ENCODE peak calls at places on chromosome 6, in ten cellular contexts. Q, F, T, J, I, V, C, K, B and U are unnamed samples.

GRCh38 chr6:7261030-7261841 is 51.8 kb downstream of the SSR1 start:
- DNase-seq in Q (peak; percentile 60), J (peak; percentile 78), F (peak; percentile 66), B (peak; percentile 92), V (peak; percentile 93), K (peak; percentile 96), T (peak; percentile 93), I (peak; percentile 91), C (peak; percentile 93), U (no peak)

GRCh38 chr6:39411465-39411864 is 89.0 kb upstream of the KCNK16 start:
- DNase-seq in K (no peak), T (no peak), C (no peak), Q (peak; percentile 38), F (no peak), J (no peak), V (no peak), B (no peak), I (no peak), U (no peak)

GRCh38 chr6:113995632-113996031 is 24.7 kb upstream of the HDAC2 start:
- DNase-seq in K (no peak), B (peak; percentile 48), I (no peak), C (peak; percentile 48), F (peak; percentile 12), T (no peak), J (peak; percentile 85), V (peak; percentile 93), Q (peak; percentile 89), U (no peak)

GRCh38 chr6:22821664-22822320 is 252.4 kb downstream of the HDGFL1 start:
- DNase-seq in J (no peak), B (no peak), I (no peak), K (no peak), F (no peak), Q (peak; percentile 29), C (no peak), V (no peak), T (no peak), U (no peak)

GRCh38 chr6:158158748-158159147 is 9.3 kb downstream of the SERAC1 start:
- DNase-seq in F (no peak), K (no peak), V (no peak), Q (no peak), C (no peak), J (no peak), T (no peak), B (no peak), I (no peak), U (no peak)

GRCh38 chr6:133396225-133396624 is 155.1 kb downstream of the EYA4 start:
- DNase-seq in K (no peak), V (peak; percentile 65), F (no peak), Q (no peak), I (no peak), J (peak; percentile 72), T (no peak), C (peak; percentile 18), B (no peak), U (no peak)

GRCh38 chr6:72861935-72862432 is 240.1 kb downstream of the KCNQ5 start:
- DNase-seq in J (no peak), K (no peak), B (no peak), F (no peak), C (no peak), V (peak; percentile 48), Q (peak; percentile 44), I (no peak), T (no peak), U (no peak)

GRCh38 chr6:32604434-32604877 is 14.8 kb upstream of the HLA-DRB1 start:
- DNase-seq in J (no peak), V (no peak), F (no peak), B (no peak), K (no peak), C (no peak), I (no peak), Q (no peak), T (no peak), U (no peak)

GRCh38 chr6:107132330-107132954 is 17.1 kb upstream of the BEND3 start:
- DNase-seq in Q (no peak), B (no peak), F (no peak), V (peak; percentile 35), K (no peak), J (peak; percentile 53), T (peak; percentile 43), I (no peak), C (peak; percentile 73), U (no peak)

GRCh38 chr6:143647191-143647590 is 30.6 kb upstream of the PHACTR2 start:
- DNase-seq in B (no peak), Q (no peak), C (no peak), K (no peak), V (no peak), F (no peak), I (no peak), T (no peak), J (no peak), U (no peak)

GRCh38 chr6:116550796-116551195 is 2.8 kb upstream of the CALHM4 start:
- DNase-seq in K (no peak), F (no peak), V (no peak), T (no peak), J (no peak), Q (no peak), C (no peak), I (no peak), B (no peak), U (no peak)

GRCh38 chr6:133817460-133818047 is 71.4 kb upstream of the TCF21 start:
- DNase-seq in F (no peak), Q (no peak), B (peak; percentile 39), J (no peak), T (no peak), V (peak; percentile 7), K (peak; percentile 48), I (peak; percentile 88), C (peak; percentile 77), U (no peak)

GRCh38 chr6:133641111-133641510 is 247.8 kb upstream of the TCF21 start:
- DNase-seq in I (no peak), Q (no peak), B (no peak), J (no peak), T (no peak), C (no peak), F (no peak), K (no peak), V (no peak), U (no peak)

GRCh38 chr6:29502181-29502580 is 14.4 kb upstream of the MAS1L start:
- DNase-seq in V (peak; percentile 45), B (no peak), T (no peak), K (no peak), Q (no peak), F (no peak), I (no peak), C (no peak), J (no peak), U (no peak)

GRCh38 chr6:16332175-16332542 is 93.8 kb downstream of the GMPR start:
- DNase-seq in K (no peak), J (peak; percentile 67), T (peak; percentile 89), I (peak; percentile 88), C (peak; percentile 90), F (peak; percentile 40), B (peak; percentile 77), Q (no peak), V (peak; percentile 77), U (no peak)

GRCh38 chr6:117444600-117444999 is 18.9 kb upstream of the ROS1 start:
- DNase-seq in J (no peak), F (no peak), K (no peak), I (no peak), Q (peak; percentile 45), T (no peak), B (no peak), C (no peak), V (no peak), U (no peak)

GRCh38 chr6:110756817-110757216 is 58.5 kb downstream of the CDK19 start:
- DNase-seq in F (no peak), T (no peak), C (no peak), J (no peak), I (no peak), Q (no peak), V (no peak), B (no peak), K (no peak), U (no peak)

GRCh38 chr6:26457407-26457795 is 354 bp upstream of the BTN2A1 start:
- DNase-seq in Q (no peak), K (no peak), V (peak; percentile 48), C (peak; percentile 37), F (no peak), B (no peak), T (no peak), J (no peak), I (peak; percentile 39), U (no peak)

GRCh38 chr6:126672654-126673053 is 332.7 kb downstream of the CENPW start:
- DNase-seq in C (no peak), V (no peak), Q (no peak), I (no peak), B (no peak), T (no peak), F (no peak), J (no peak), K (no peak), U (no peak)

GRCh38 chr6:170132011-170132521 is 158.8 kb downstream of the DLL1 start:
- DNase-seq in F (no peak), Q (no peak), I (no peak), B (no peak), C (peak; percentile 6), J (no peak), T (peak; percentile 67), V (no peak), K (no peak), U (no peak)

GRCh38 chr6:155174576-155175174 is 89.1 kb upstream of the CLDN20 start:
- DNase-seq in C (peak; percentile 84), I (peak; percentile 63), F (peak; percentile 26), Q (peak; percentile 75), K (no peak), T (no peak), J (peak; percentile 99), V (peak; percentile 86), B (no peak), U (peak; percentile 81)

GRCh38 chr6:42864602-42865001 is 14.8 kb upstream of the RPL7L1 start:
- DNase-seq in Q (no peak), I (no peak), K (no peak), C (no peak), F (no peak), V (no peak), B (no peak), J (no peak), T (no peak), U (no peak)

GRCh38 chr6:109606362-109606761 is 84.6 kb downstream of the AK9 start:
- DNase-seq in B (no peak), T (no peak), J (no peak), I (no peak), F (no peak), Q (no peak), C (no peak), K (no peak), V (no peak), U (no peak)